ENCODE peak calls at places on chromosomes 4 and X, in four cellular contexts. One of them, this sample, is unnamed.

GRCh38 chr4:179831274-179831673 is 2389.0 kb upstream of the AGA start:
- DNase-seq in NCI-H774: no peak
- DNase-seq in GM03348: no peak
- DNase-seq in AG04450: no peak
- DNase-seq in this sample: no peak

GRCh38 chr4:97656034-97656720 is 487.1 kb downstream of the STPG2 start:
- DNase-seq in NCI-H774: no peak
- DNase-seq in AG04450: no peak
- DNase-seq in GM03348: no peak
- DNase-seq in this sample: no peak

GRCh38 chr4:40238700-40239548 is 42.1 kb downstream of the RHOH start:
- DNase-seq in GM03348: no peak
- DNase-seq in AG04450: no peak
- DNase-seq in NCI-H774: no peak
- DNase-seq in this sample: no peak

GRCh38 chr4:23857353-23857752 is 32.5 kb downstream of the PPARGC1A start:
- DNase-seq in GM03348: no peak
- DNase-seq in AG04450: no peak
- DNase-seq in NCI-H774: no peak
- DNase-seq in this sample: no peak

GRCh38 chr4:102599887-102600286 is 98.7 kb downstream of the NFKB1 start:
- DNase-seq in NCI-H774: no peak
- DNase-seq in GM03348: no peak
- DNase-seq in AG04450: no peak
- DNase-seq in this sample: no peak

GRCh38 chrX:7941390-7942042 is 14.3 kb upstream of the PNPLA4 start:
- DNase-seq in NCI-H774: no peak
- DNase-seq in GM03348: peak
- DNase-seq in AG04450: no peak
- DNase-seq in this sample: no peak

GRCh38 chrX:96713303-96713702 is 28.7 kb downstream of the DIAPH2 start:
- DNase-seq in NCI-H774: no peak
- DNase-seq in GM03348: no peak
- DNase-seq in AG04450: no peak
- DNase-seq in this sample: peak

GRCh38 chr4:81627617-81628016 is 155.9 kb upstream of the RASGEF1B start:
- DNase-seq in GM03348: no peak
- DNase-seq in NCI-H774: no peak
- DNase-seq in AG04450: no peak
- DNase-seq in this sample: no peak

GRCh38 chr4:174316546-174316945 is 32.8 kb downstream of the CEP44 start:
- DNase-seq in GM03348: no peak
- DNase-seq in AG04450: no peak
- DNase-seq in NCI-H774: no peak
- DNase-seq in this sample: no peak

GRCh38 chr4:168199262-168199957 is 107.1 kb downstream of the ANXA10 start:
- DNase-seq in GM03348: no peak
- DNase-seq in AG04450: no peak
- DNase-seq in NCI-H774: no peak
- DNase-seq in this sample: no peak

GRCh38 chr4:173211838-173212237 is 43.2 kb downstream of the GALNT7 start:
- DNase-seq in GM03348: peak
- DNase-seq in NCI-H774: no peak
- DNase-seq in AG04450: no peak
- DNase-seq in this sample: no peak

GRCh38 chrX:110145854-110146253 is 142.9 kb downstream of the TMEM164 start:
- DNase-seq in NCI-H774: no peak
- DNase-seq in GM03348: peak
- DNase-seq in AG04450: no peak
- DNase-seq in this sample: no peak

GRCh38 chr4:53089940-53090729 is 228.0 kb downstream of the RASL11B start:
- DNase-seq in NCI-H774: no peak
- DNase-seq in AG04450: no peak
- DNase-seq in GM03348: peak
- DNase-seq in this sample: no peak

GRCh38 chr4:10590896-10591295 is 93.7 kb downstream of the CLNK start:
- DNase-seq in AG04450: no peak
- DNase-seq in NCI-H774: no peak
- DNase-seq in GM03348: peak
- DNase-seq in this sample: no peak

GRCh38 chr4:146675171-146675570 is 36.5 kb downstream of the POU4F2 start:
- DNase-seq in AG04450: no peak
- DNase-seq in NCI-H774: no peak
- DNase-seq in GM03348: no peak
- DNase-seq in this sample: no peak

GRCh38 chr4:164169591-164169990 is 584.3 kb upstream of the SMIM31 start:
- DNase-seq in GM03348: no peak
- DNase-seq in AG04450: no peak
- DNase-seq in NCI-H774: no peak
- DNase-seq in this sample: no peak

GRCh38 chr4:76420901-76421581 is at the start of gene CCDC158:
- DNase-seq in GM03348: peak
- DNase-seq in NCI-H774: no peak
- DNase-seq in AG04450: no peak
- DNase-seq in this sample: no peak

GRCh38 chr4:60223098-60223497 is 977.0 kb upstream of the ADGRL3 start:
- DNase-seq in AG04450: no peak
- DNase-seq in GM03348: no peak
- DNase-seq in NCI-H774: no peak
- DNase-seq in this sample: no peak

GRCh38 chr4:80831383-80832361 is 198.8 kb upstream of the BMP3 start:
- DNase-seq in GM03348: peak
- DNase-seq in AG04450: no peak
- DNase-seq in NCI-H774: no peak
- DNase-seq in this sample: no peak

GRCh38 chr4:54657194-54657555 is 582 bp upstream of the KIT start:
- DNase-seq in GM03348: no peak
- DNase-seq in AG04450: no peak
- DNase-seq in NCI-H774: peak
- DNase-seq in this sample: peak

GRCh38 chrX:14030248-14030592 is 528 bp upstream of the GEMIN8 start:
- DNase-seq in NCI-H774: no peak
- DNase-seq in AG04450: peak
- DNase-seq in GM03348: peak
- DNase-seq in this sample: no peak

GRCh38 chr4:144421839-144422565 is 224.0 kb upstream of the HHIP start:
- DNase-seq in GM03348: no peak
- DNase-seq in NCI-H774: no peak
- DNase-seq in AG04450: no peak
- DNase-seq in this sample: no peak

GRCh38 chr4:172962564-172963353 is 205.9 kb upstream of the GALNT7 start:
- DNase-seq in NCI-H774: peak
- DNase-seq in GM03348: no peak
- DNase-seq in AG04450: peak
- DNase-seq in this sample: peak

GRCh38 chr4:155759372-155760252 is 791 bp downstream of the GUCY1B1 start:
- DNase-seq in GM03348: peak
- DNase-seq in NCI-H774: no peak
- DNase-seq in AG04450: no peak
- DNase-seq in this sample: no peak

GRCh38 chr4:79467246-79467932 is 59.4 kb upstream of the GK2 start:
- DNase-seq in NCI-H774: no peak
- DNase-seq in AG04450: no peak
- DNase-seq in GM03348: no peak
- DNase-seq in this sample: no peak

GRCh38 chr4:47646372-47646771 is 161.3 kb downstream of the ATP10D start:
- DNase-seq in GM03348: no peak
- DNase-seq in AG04450: no peak
- DNase-seq in NCI-H774: no peak
- DNase-seq in this sample: no peak

GRCh38 chrX:132648870-132649269 is 160.0 kb upstream of the MBNL3 start:
- DNase-seq in GM03348: peak
- DNase-seq in AG04450: no peak
- DNase-seq in NCI-H774: no peak
- DNase-seq in this sample: no peak

GRCh38 chrX:94831364-94831763 is 1157.4 kb downstream of the FAM133A start:
- DNase-seq in GM03348: peak
- DNase-seq in NCI-H774: no peak
- DNase-seq in AG04450: no peak
- DNase-seq in this sample: peak